ENCODE peak calls at places on chromosomes 2 and 18, in seven cellular contexts. K is HCT116; O is Kasumi-1; Z is amygdala; A is GM23248; D is activated T-helper 1 cell treated with anti-CD3 and anti-CD28 coated beads, Interleukin-2, amount 50 U/mL, for 16 hours; M is LoVo. Q is an unnamed sample.

GRCh38 chr2:114642371-114642770 is 199.9 kb downstream of the DPP10 start:
- DNase-seq in K (no peak), O (no peak), Z (no peak), A (no peak), D (no peak), M (no peak), Q (no peak)

GRCh38 chr2:224405841-224406370 is 4.0 kb upstream of the FAM124B start:
- DNase-seq in K (no peak), O (peak), Z (no peak), A (peak), D (no peak), M (no peak), Q (no peak)

GRCh38 chr18:49368876-49369440 is 91.5 kb downstream of the DYM start:
- DNase-seq in K (no peak), O (no peak), Z (no peak), A (no peak), D (no peak), M (no peak), Q (no peak)

GRCh38 chr2:20990446-20990988 is 53.4 kb downstream of the APOB start:
- DNase-seq in K (no peak), O (no peak), Z (no peak), A (no peak), D (no peak), M (no peak), Q (no peak)

GRCh38 chr2:111961663-111962062 is 63.3 kb downstream of the MERTK start:
- DNase-seq in K (no peak), O (no peak), Z (no peak), A (no peak), D (no peak), M (no peak), Q (no peak)

GRCh38 chr2:168478206-168478605 is 22.1 kb downstream of the CERS6 start:
- DNase-seq in K (no peak), O (no peak), Z (no peak), A (no peak), D (no peak), M (no peak), Q (no peak)

GRCh38 chr2:194915485-194915884 is 741.5 kb upstream of the SLC39A10 start:
- DNase-seq in K (no peak), O (no peak), Z (no peak), A (no peak), D (no peak), M (no peak), Q (no peak)

GRCh38 chr2:138335036-138335435 is 166.5 kb upstream of the SPOPL start:
- DNase-seq in K (no peak), O (no peak), Z (no peak), A (no peak), D (no peak), M (no peak), Q (no peak)

GRCh38 chr2:43082878-43083261 is 143.5 kb downstream of the ZFP36L2 start:
- DNase-seq in K (no peak), O (no peak), Z (no peak), A (no peak), D (no peak), M (no peak), Q (no peak)

GRCh38 chr2:120576509-120577474 is 158.9 kb upstream of the GLI2 start:
- DNase-seq in K (no peak), O (no peak), Z (no peak), A (peak), D (no peak), M (no peak), Q (peak)

GRCh38 chr2:162300271-162300670 is 18.2 kb downstream of the IFIH1 start:
- DNase-seq in K (no peak), O (no peak), Z (no peak), A (peak), D (no peak), M (no peak), Q (no peak)

GRCh38 chr18:56257215-56257614 is 381.2 kb downstream of the TXNL1 start:
- DNase-seq in K (no peak), O (peak), Z (no peak), A (peak), D (no peak), M (peak), Q (peak)

GRCh38 chr2:128314348-128315121 is 4.1 kb downstream of the HS6ST1 start:
- DNase-seq in K (no peak), O (no peak), Z (no peak), A (no peak), D (no peak), M (no peak), Q (no peak)